ENCODE peak calls at places on chromosomes 13 and 19, in five cellular contexts. O is left kidney, Y is left cardiac atrium, Q is GM19239, R is ELR. C is an unnamed sample.

GRCh38 chr19:46967578-46968018 is 52.0 kb upstream of the NPAS1 start:
- DNase-seq in R (no peak), O (peak), Y (peak), Q (no peak), C (no peak)

GRCh38 chr19:19382118-19382517 is 23.4 kb upstream of the GATAD2A start:
- DNase-seq in Q (no peak), R (no peak), O (no peak), Y (no peak), C (no peak)

GRCh38 chr13:98846991-98847390 is 94.5 kb upstream of the SLC15A1 start:
- DNase-seq in R (no peak), Q (no peak), Y (no peak), O (no peak), C (no peak)

GRCh38 chr13:112831801-112832200 is 137.2 kb upstream of the MCF2L start:
- DNase-seq in Q (no peak), O (no peak), R (no peak), Y (no peak), C (no peak)

GRCh38 chr19:55704494-55705245 is 29.6 kb downstream of the EPN1 start:
- DNase-seq in O (no peak), Y (no peak), Q (no peak), R (no peak), C (peak)

GRCh38 chr19:19425170-19425875 is 19.8 kb downstream of the GATAD2A start:
- DNase-seq in R (no peak), Q (no peak), O (no peak), Y (no peak), C (no peak)

GRCh38 chr19:53381376-53381775 is 13.6 kb upstream of the ZNF765 start:
- DNase-seq in Q (no peak), Y (no peak), O (no peak), R (no peak), C (no peak)

GRCh38 chr13:96958286-96958891 is 35.9 kb downstream of the OXGR1 start:
- DNase-seq in Y (no peak), R (peak), O (peak), Q (no peak), C (peak)

GRCh38 chr19:372306-372890 is 27.8 kb upstream of the MIER2 start:
- DNase-seq in Y (peak), Q (no peak), R (no peak), O (no peak), C (peak)

GRCh38 chr13:52348081-52348480 is 57.9 kb downstream of the THSD1 start:
- DNase-seq in O (peak), R (peak), Q (no peak), Y (no peak), C (peak)

GRCh38 chr19:35718345-35719041 is 690 bp downstream of the KMT2B start:
- DNase-seq in Y (peak), O (peak), Q (peak), R (peak), C (no peak)

GRCh38 chr19:11242864-11243797 is 3.7 kb downstream of the ANGPTL8 start:
- DNase-seq in Q (peak), O (peak), R (peak), Y (peak), C (peak)

GRCh38 chr13:101916758-101917474 is 464.4 kb downstream of the ITGBL1 start:
- DNase-seq in O (peak), R (no peak), Q (no peak), Y (no peak), C (no peak)

GRCh38 chr19:22784051-22784450 is at the start of gene ZNF99:
- DNase-seq in R (no peak), O (peak), Y (peak), Q (no peak), C (no peak)

C was measured in fibroblast of mammary gland.